ENCODE peak calls at places on chromosomes 6 and 20, in four cellular contexts. One of them, this sample, is unnamed.

GRCh38 chr6:123830110-123830509 is 26.4 kb downstream of the NKAIN2 start:
- DNase-seq in LoVo: no peak
- DNase-seq in GM04503: no peak
- DNase-seq in NCI-H1436 treated with DMSO at 0.1 percent for 48 hours: no peak
- DNase-seq in this sample: no peak

GRCh38 chr20:41560971-41561370 is 57.2 kb downstream of the CHD6 start:
- DNase-seq in LoVo: no peak
- DNase-seq in GM04503: no peak
- DNase-seq in NCI-H1436 treated with DMSO at 0.1 percent for 48 hours: no peak
- DNase-seq in this sample: no peak

GRCh38 chr6:130674604-130675003 is 152.6 kb upstream of the SMLR1 start:
- DNase-seq in GM04503: no peak
- DNase-seq in LoVo: no peak
- DNase-seq in NCI-H1436 treated with DMSO at 0.1 percent for 48 hours: no peak
- DNase-seq in this sample: no peak

GRCh38 chr20:21246143-21246542 is 57.0 kb upstream of the XRN2 start:
- DNase-seq in LoVo: no peak
- DNase-seq in GM04503: no peak
- DNase-seq in NCI-H1436 treated with DMSO at 0.1 percent for 48 hours: no peak
- DNase-seq in this sample: no peak

GRCh38 chr20:60999256-60999655 is 252.8 kb upstream of the CDH4 start:
- DNase-seq in NCI-H1436 treated with DMSO at 0.1 percent for 48 hours: no peak
- DNase-seq in GM04503: no peak
- DNase-seq in LoVo: no peak
- DNase-seq in this sample: no peak

GRCh38 chr6:16148498-16148897 is 19.6 kb downstream of the MYLIP start:
- DNase-seq in GM04503: no peak
- DNase-seq in LoVo: peak
- DNase-seq in NCI-H1436 treated with DMSO at 0.1 percent for 48 hours: no peak
- DNase-seq in this sample: no peak

GRCh38 chr20:60372822-60373221 is 414.6 kb downstream of the CDH26 start:
- DNase-seq in LoVo: no peak
- DNase-seq in NCI-H1436 treated with DMSO at 0.1 percent for 48 hours: no peak
- DNase-seq in GM04503: no peak
- DNase-seq in this sample: no peak

GRCh38 chr6:143529095-143529494 is 17.6 kb upstream of the FUCA2 start:
- DNase-seq in NCI-H1436 treated with DMSO at 0.1 percent for 48 hours: no peak
- DNase-seq in GM04503: no peak
- DNase-seq in LoVo: no peak
- DNase-seq in this sample: no peak

GRCh38 chr20:9059931-9060330 is 9.0 kb upstream of the PLCB4 start:
- DNase-seq in NCI-H1436 treated with DMSO at 0.1 percent for 48 hours: no peak
- DNase-seq in GM04503: no peak
- DNase-seq in LoVo: no peak
- DNase-seq in this sample: no peak

GRCh38 chr6:33093857-33094256 is 18.1 kb downstream of the HLA-DPB1 start:
- DNase-seq in GM04503: no peak
- DNase-seq in LoVo: no peak
- DNase-seq in NCI-H1436 treated with DMSO at 0.1 percent for 48 hours: no peak
- DNase-seq in this sample: no peak

GRCh38 chr6:31851485-31851832 is 11.2 kb downstream of the NEU1 start:
- DNase-seq in NCI-H1436 treated with DMSO at 0.1 percent for 48 hours: no peak
- DNase-seq in GM04503: no peak
- DNase-seq in LoVo: no peak
- DNase-seq in this sample: no peak

GRCh38 chr6:145887969-145888368 is 73.4 kb upstream of the FBXO30 start:
- DNase-seq in LoVo: no peak
- DNase-seq in NCI-H1436 treated with DMSO at 0.1 percent for 48 hours: no peak
- DNase-seq in GM04503: no peak
- DNase-seq in this sample: no peak

GRCh38 chr6:90078513-90079289 is 184.4 kb downstream of the GJA10 start:
- DNase-seq in LoVo: no peak
- DNase-seq in NCI-H1436 treated with DMSO at 0.1 percent for 48 hours: no peak
- DNase-seq in GM04503: no peak
- DNase-seq in this sample: no peak

GRCh38 chr20:3704085-3704484 is 8.3 kb downstream of the SIGLEC1 start:
- DNase-seq in NCI-H1436 treated with DMSO at 0.1 percent for 48 hours: no peak
- DNase-seq in GM04503: no peak
- DNase-seq in LoVo: no peak
- DNase-seq in this sample: no peak

GRCh38 chr6:145148392-145149175 is 586.7 kb downstream of the EPM2A start:
- DNase-seq in NCI-H1436 treated with DMSO at 0.1 percent for 48 hours: no peak
- DNase-seq in LoVo: peak
- DNase-seq in GM04503: peak
- DNase-seq in this sample: no peak

GRCh38 chr20:52060794-52061714 is 130.5 kb downstream of the ZFP64 start:
- DNase-seq in NCI-H1436 treated with DMSO at 0.1 percent for 48 hours: no peak
- DNase-seq in GM04503: peak
- DNase-seq in LoVo: peak
- DNase-seq in this sample: peak

This sample was measured in LNCaP clone FGC.